ENCODE peak calls at places on chromosomes 7 and 10, in five cellular contexts. One of them, this sample, is unnamed.

GRCh38 chr10:122279725-122280141 is 8.6 kb downstream of the BTBD16 start:
- DNase-seq in HepG2: peak
- DNase-seq in H1: no peak
- DNase-seq in K562: peak
- DNase-seq in GM12878: no peak
- DNase-seq in this sample: peak

GRCh38 chr7:137996386-137996851 is 5.5 kb downstream of the CREB3L2 start:
- DNase-seq in H1: no peak
- DNase-seq in K562: peak
- DNase-seq in GM12878: no peak
- DNase-seq in HepG2: no peak
- DNase-seq in this sample: no peak

GRCh38 chr10:35843524-35844171 is 201.6 kb upstream of the FZD8 start:
- DNase-seq in H1: no peak
- DNase-seq in HepG2: no peak
- DNase-seq in K562: no peak
- DNase-seq in GM12878: no peak
- DNase-seq in this sample: peak

GRCh38 chr7:96773483-96773882 is 63.8 kb upstream of the SEM1 start:
- DNase-seq in K562: no peak
- DNase-seq in HepG2: no peak
- DNase-seq in H1: no peak
- DNase-seq in GM12878: no peak
- DNase-seq in this sample: no peak

GRCh38 chr10:5622186-5622585 is 44.2 kb downstream of the ASB13 start:
- DNase-seq in HepG2: no peak
- DNase-seq in GM12878: no peak
- DNase-seq in H1: no peak
- DNase-seq in K562: no peak
- DNase-seq in this sample: no peak

GRCh38 chr7:937851-938484 is 16.5 kb downstream of the ADAP1 start:
- DNase-seq in H1: no peak
- DNase-seq in GM12878: no peak
- DNase-seq in K562: no peak
- DNase-seq in HepG2: no peak
- DNase-seq in this sample: no peak

GRCh38 chr7:26918241-26918640 is 53.9 kb upstream of the SKAP2 start:
- DNase-seq in H1: no peak
- DNase-seq in K562: no peak
- DNase-seq in GM12878: no peak
- DNase-seq in HepG2: no peak
- DNase-seq in this sample: no peak

GRCh38 chr10:30219977-30220751 is 128.9 kb downstream of the MTPAP start:
- DNase-seq in GM12878: no peak
- DNase-seq in HepG2: peak
- DNase-seq in K562: no peak
- DNase-seq in H1: no peak
- DNase-seq in this sample: no peak

GRCh38 chr10:71264345-71265200 is 52.2 kb downstream of the UNC5B start:
- DNase-seq in HepG2: no peak
- DNase-seq in GM12878: no peak
- DNase-seq in K562: no peak
- DNase-seq in H1: no peak
- DNase-seq in this sample: no peak

GRCh38 chr10:99538287-99538917 is 5.7 kb downstream of the NKX2-3 start:
- DNase-seq in K562: no peak
- DNase-seq in HepG2: no peak
- DNase-seq in GM12878: no peak
- DNase-seq in H1: no peak
- DNase-seq in this sample: peak

GRCh38 chr10:99535764-99536399 is 3.1 kb downstream of the NKX2-3 start:
- DNase-seq in GM12878: no peak
- DNase-seq in HepG2: no peak
- DNase-seq in K562: no peak
- DNase-seq in H1: no peak
- DNase-seq in this sample: peak

GRCh38 chr10:99536400-99537254 is 3.9 kb downstream of the NKX2-3 start:
- DNase-seq in GM12878: no peak
- DNase-seq in K562: no peak
- DNase-seq in H1: no peak
- DNase-seq in HepG2: peak
- DNase-seq in this sample: peak

GRCh38 chr10:99539120-99539519 is 6.4 kb downstream of the NKX2-3 start:
- DNase-seq in HepG2: no peak
- DNase-seq in GM12878: no peak
- DNase-seq in K562: no peak
- DNase-seq in H1: no peak
- DNase-seq in this sample: peak

GRCh38 chr10:99537381-99538286 is 4.9 kb downstream of the NKX2-3 start:
- DNase-seq in H1: no peak
- DNase-seq in HepG2: no peak
- DNase-seq in K562: no peak
- DNase-seq in GM12878: no peak
- DNase-seq in this sample: peak
- TF ChIP-seq EZH2 in H1: no peak
- TF ChIP-seq EZH2 in HepG2: peak
- TF ChIP-seq EZH2 in K562: no peak
- TF ChIP-seq EZH2 in GM12878: no peak
- TF ChIP-seq EZH2 in this sample: peak

GRCh38 chr7:157864911-157865310 is 528.1 kb downstream of the DNAJB6 start:
- DNase-seq in K562: no peak
- DNase-seq in GM12878: no peak
- DNase-seq in HepG2: no peak
- DNase-seq in H1: no peak
- DNase-seq in this sample: no peak

GRCh38 chr7:157865351-157866165 is 528.8 kb downstream of the DNAJB6 start:
- DNase-seq in H1: no peak
- DNase-seq in GM12878: no peak
- DNase-seq in K562: no peak
- DNase-seq in HepG2: no peak
- DNase-seq in this sample: no peak

GRCh38 chr7:157869793-157870192 is 533.0 kb downstream of the DNAJB6 start:
- DNase-seq in HepG2: no peak
- DNase-seq in GM12878: no peak
- DNase-seq in H1: no peak
- DNase-seq in K562: no peak
- DNase-seq in this sample: no peak

GRCh38 chr7:157866525-157866924 is 529.7 kb downstream of the DNAJB6 start:
- DNase-seq in HepG2: no peak
- DNase-seq in K562: no peak
- DNase-seq in GM12878: no peak
- DNase-seq in H1: no peak
- DNase-seq in this sample: no peak

GRCh38 chr7:157867685-157868305 is 531.0 kb downstream of the DNAJB6 start:
- DNase-seq in HepG2: no peak
- DNase-seq in H1: no peak
- DNase-seq in GM12878: no peak
- DNase-seq in K562: no peak
- DNase-seq in this sample: no peak
- TF ChIP-seq CREB1 in HepG2: no peak
- TF ChIP-seq CREB1 in H1: no peak
- TF ChIP-seq CREB1 in GM12878: no peak
- TF ChIP-seq CREB1 in K562: no peak
- TF ChIP-seq CREB1 in this sample: no peak

GRCh38 chr10:114100848-114101741 is 57.4 kb downstream of the ADRB1 start:
- DNase-seq in H1: no peak
- DNase-seq in K562: no peak
- DNase-seq in GM12878: no peak
- DNase-seq in HepG2: no peak
- DNase-seq in this sample: peak
- TF ChIP-seq EZH2 in H1: peak
- TF ChIP-seq EZH2 in K562: no peak
- TF ChIP-seq EZH2 in GM12878: no peak
- TF ChIP-seq EZH2 in HepG2: peak
- TF ChIP-seq EZH2 in this sample: peak

GRCh38 chr7:69912846-69913245 is 314.6 kb downstream of the AUTS2 start:
- DNase-seq in GM12878: no peak
- DNase-seq in K562: no peak
- DNase-seq in HepG2: no peak
- DNase-seq in H1: no peak
- DNase-seq in this sample: no peak
- TF ChIP-seq CREB1 in GM12878: no peak
- TF ChIP-seq CREB1 in K562: no peak
- TF ChIP-seq CREB1 in HepG2: no peak
- TF ChIP-seq CREB1 in H1: no peak
- TF ChIP-seq CREB1 in this sample: no peak